ENCODE peak calls at places on chromosomes 12 and 14, in nine cellular contexts. L, Z, N, R, P, M, G, D and B are unnamed samples.

GRCh38 chr14:60363275-60363674 is 114.3 kb downstream of the PPM1A start:
- DNase-seq in L (no peak), Z (no peak), N (no peak), R (no peak), P (no peak), M (no peak), G (no peak), D (no peak), B (no peak)

GRCh38 chr12:7161811-7162210 is 27.7 kb upstream of the PEX5 start:
- DNase-seq in L (no peak), Z (no peak), N (no peak), R (peak; percentile 61), P (no peak), M (no peak), G (peak; percentile 87), D (peak; percentile 64), B (peak; percentile 59)

GRCh38 chr14:102225936-102226335 is 79.0 kb downstream of the MOK start:
- DNase-seq in L (no peak), Z (no peak), N (no peak), R (no peak), P (no peak), M (no peak), G (no peak), D (no peak), B (no peak)

GRCh38 chr12:19402743-19403400 is 36.4 kb upstream of the AEBP2 start:
- DNase-seq in L (peak; percentile 21), Z (no peak), N (peak; percentile 81), R (peak; percentile 74), P (no peak), M (peak; percentile 25), G (no peak), D (peak; percentile 26), B (peak; percentile 42)

GRCh38 chr12:113247123-113248045 is 26.1 kb downstream of the TPCN1 start:
- DNase-seq in L (no peak), Z (no peak), N (no peak), R (no peak), P (no peak), M (no peak), G (no peak), D (no peak), B (peak; percentile 62)

GRCh38 chr14:74838141-74838540 is 37.8 kb downstream of the PROX2 start:
- DNase-seq in L (no peak), Z (no peak), N (no peak), R (no peak), P (no peak), M (no peak), G (no peak), D (no peak), B (no peak)

GRCh38 chr12:19801941-19802340 is 362.6 kb downstream of the AEBP2 start:
- DNase-seq in L (no peak), Z (no peak), N (no peak), R (peak; percentile 25), P (no peak), M (no peak), G (no peak), D (no peak), B (no peak)

GRCh38 chr12:3492868-3493224 is 1.8 kb downstream of the PRMT8 start:
- DNase-seq in L (no peak), Z (no peak), N (no peak), R (no peak), P (peak; percentile 70), M (no peak), G (no peak), D (no peak), B (no peak)

GRCh38 chr14:28412076-28412475 is 354.5 kb upstream of the FOXG1 start:
- DNase-seq in L (no peak), Z (no peak), N (no peak), R (peak; percentile 36), P (no peak), M (no peak), G (no peak), D (peak; percentile 33), B (peak; percentile 4)

GRCh38 chr14:70282666-70283065 is 76.8 kb downstream of the COX16 start:
- DNase-seq in L (no peak), Z (no peak), N (no peak), R (no peak), P (no peak), M (no peak), G (no peak), D (no peak), B (no peak)

GRCh38 chr12:3200032-3200617 is 122.9 kb downstream of the TSPAN9 start:
- DNase-seq in L (no peak), Z (no peak), N (no peak), R (peak; percentile 44), P (no peak), M (peak; percentile 50), G (no peak), D (peak; percentile 24), B (peak; percentile 79)

GRCh38 chr12:1666685-1667162 is 24.1 kb upstream of the ADIPOR2 start:
- DNase-seq in L (no peak), Z (no peak), N (no peak), R (no peak), P (no peak), M (no peak), G (no peak), D (no peak), B (no peak)

GRCh38 chr12:15700595-15700994 is 88.6 kb downstream of the EPS8 start:
- DNase-seq in L (peak; percentile 86), Z (no peak), N (no peak), R (peak; percentile 92), P (no peak), M (no peak), G (peak; percentile 76), D (peak; percentile 94), B (peak; percentile 90)

GRCh38 chr12:31000751-31001150 is 72.9 kb upstream of the DDX11 start:
- DNase-seq in L (no peak), Z (no peak), N (no peak), R (peak; percentile 26), P (peak; percentile 56), M (no peak), G (no peak), D (no peak), B (peak; percentile 32)

GRCh38 chr14:56331815-56332214 is 213.6 kb downstream of the PELI2 start:
- DNase-seq in L (no peak), Z (no peak), N (no peak), R (peak; percentile 43), P (no peak), M (no peak), G (no peak), D (no peak), B (no peak)

GRCh38 chr12:127381043-127381668 is 885.8 kb upstream of the TMEM132C start:
- DNase-seq in L (no peak), Z (no peak), N (no peak), R (peak; percentile 9), P (no peak), M (peak; percentile 33), G (no peak), D (peak; percentile 34), B (no peak)

GRCh38 chr12:123058980-123059379 is 78.5 kb downstream of the ARL6IP4 start:
- DNase-seq in L (no peak), Z (no peak), N (no peak), R (no peak), P (no peak), M (no peak), G (no peak), D (no peak), B (peak; percentile 95)

GRCh38 chr12:107467716-107468115 is 217.9 kb upstream of the PWP1 start:
- DNase-seq in L (no peak), Z (no peak), N (no peak), R (no peak), P (no peak), M (no peak), G (no peak), D (no peak), B (no peak)

GRCh38 chr12:124601699-124602098 is 34.3 kb upstream of the NCOR2 start:
- DNase-seq in L (no peak), Z (no peak), N (no peak), R (no peak), P (no peak), M (no peak), G (no peak), D (no peak), B (peak; percentile 94)

DNA sequence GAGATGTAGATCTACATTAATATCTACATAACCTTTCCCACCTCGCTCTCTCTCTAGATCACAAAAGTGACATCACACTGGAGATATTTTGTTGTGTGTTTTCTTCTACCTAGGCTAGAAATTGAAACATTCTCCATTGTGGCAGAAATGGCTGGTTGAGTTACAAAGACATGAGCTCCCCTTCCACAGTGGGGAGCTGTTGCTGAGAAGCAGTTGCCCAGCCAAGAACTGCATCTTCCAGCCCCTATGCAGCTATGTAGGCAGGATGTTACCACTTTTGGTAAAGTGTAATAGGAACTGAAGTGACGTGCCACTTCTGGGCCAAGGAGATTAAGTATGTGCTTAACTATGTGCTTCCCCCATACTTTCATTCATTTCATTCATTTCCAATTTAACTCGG is 138.7 kb upstream of the E2F7 start:
- DNase-seq in L (no peak), Z (no peak), N (no peak), R (peak; percentile 26), P (no peak), M (no peak), G (no peak), D (no peak), B (no peak)
- TF ChIP-seq CTCF in L (peak; percentile 14), Z (no peak), N (no peak), R (peak; percentile 11), P (no peak), M (no peak), G (no peak), D (no peak), B (no peak)

GRCh38 chr12:75812341-75813018 is 219.1 kb downstream of the PHLDA1 start:
- DNase-seq in L (no peak), Z (no peak), N (no peak), R (peak; percentile 42), P (no peak), M (no peak), G (peak; percentile 74), D (peak; percentile 89), B (peak; percentile 86)
- H3K4me3 ChIP-seq in L (no peak overlapping the region), Z (no peak overlapping the region), N (no peak overlapping the region), R (no peak overlapping the region), P (no peak overlapping the region), M (no peak overlapping the region), G (peak overlapping the region; percentile 15), D (no peak overlapping the region), B (peak overlapping the region; percentile 36)

DNA sequence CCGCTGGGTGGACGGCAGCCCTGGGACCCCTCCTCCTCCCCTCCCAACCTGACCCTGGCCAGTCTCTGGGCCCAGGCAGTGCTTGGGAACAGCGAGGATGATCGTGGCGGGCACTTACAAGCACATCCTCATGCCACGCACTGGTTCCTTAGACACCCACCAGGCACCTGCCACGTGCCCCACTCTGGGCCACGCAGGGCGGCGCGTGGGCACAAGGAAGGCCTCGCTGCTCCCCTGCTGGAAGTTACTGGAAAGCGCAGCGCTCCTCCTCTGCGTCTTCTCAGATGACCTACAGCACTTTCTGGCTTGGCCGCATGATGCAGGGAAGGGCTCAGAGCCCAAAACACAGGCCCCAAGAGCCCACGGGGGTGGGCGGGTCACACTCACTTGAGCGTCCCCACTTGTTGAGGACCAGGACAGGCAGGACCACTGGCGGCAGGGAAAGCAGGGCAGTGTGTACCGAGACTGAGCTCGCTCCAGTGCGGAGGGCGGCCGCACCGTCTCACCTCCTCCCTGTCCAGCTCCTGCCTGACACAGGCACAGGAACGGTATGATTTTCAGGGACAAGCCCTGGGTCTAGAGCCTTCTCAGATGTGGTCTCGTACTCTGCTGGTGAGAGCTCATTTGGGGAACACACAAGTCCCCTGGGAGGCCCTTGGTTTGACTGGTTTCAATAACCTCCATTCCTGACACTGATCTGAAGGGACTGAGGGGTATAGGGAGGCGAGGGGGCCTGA is 128.3 kb upstream of the EVL start:
- DNase-seq in L (no peak), Z (no peak), N (no peak), R (no peak), P (no peak), M (no peak), G (no peak), D (no peak), B (no peak)
- TF ChIP-seq CTCF in L (no peak), Z (no peak), N (no peak), R (no peak), P (no peak), M (no peak), G (no peak), D (no peak), B (no peak)

GRCh38 chr14:50741571-50741970 is 73.5 kb upstream of the SAV1 start:
- DNase-seq in L (no peak), Z (no peak), N (no peak), R (peak; percentile 18), P (no peak), M (no peak), G (no peak), D (peak; percentile 25), B (peak; percentile 14)
- H3K4me3 ChIP-seq in L (no peak overlapping the region), Z (no peak overlapping the region), N (no peak overlapping the region), R (no peak overlapping the region), P (no peak overlapping the region), M (no peak overlapping the region), G (no peak overlapping the region), D (no peak overlapping the region), B (no peak overlapping the region)